ENCODE peak calls at places on chromosomes 13 and 19, in six cellular contexts. N, Q, H, P, L and W are unnamed samples. For H3K4me1, the result is how much of the 10 kb centered on the place peaks cover.

GRCh38 chr13:75986818-75987217 is 350.7 kb downstream of the LMO7 start:
- DNase-seq in N (no peak), Q (no peak), H (no peak), P (no peak), L (no peak), W (no peak)

GRCh38 chr19:7673995-7674667 is 2.8 kb upstream of the MCEMP1 start:
- DNase-seq in N (peak), Q (peak), H (peak), P (peak), L (peak), W (peak)

GRCh38 chr19:3443840-3444694 is 36.3 kb downstream of the SMIM24 start:
- DNase-seq in N (no peak), Q (peak), H (peak), P (no peak), L (no peak), W (peak)

GRCh38 chr19:294341-294818 is 3.2 kb upstream of the PLPP2 start:
- DNase-seq in N (peak), Q (no peak), H (no peak), P (no peak), L (no peak), W (no peak)

GRCh38 chr19:22882797-22883196 is 50.7 kb downstream of the ZNF723 start:
- DNase-seq in N (no peak), Q (no peak), H (no peak), P (no peak), L (peak), W (peak)

GRCh38 chr19:1363599-1363998 is 20.1 kb upstream of the NDUFS7 start:
- DNase-seq in N (no peak), Q (no peak), H (no peak), P (no peak), L (no peak), W (no peak)

GRCh38 chr19:54168174-54168917 is 4.6 kb downstream of the TMC4 start:
- DNase-seq in N (peak), Q (peak), H (peak), P (peak), L (peak), W (peak)

GRCh38 chr19:35901055-35901644 is 810 bp upstream of the NFKBID start:
- DNase-seq in N (no peak), Q (no peak), H (no peak), P (no peak), L (no peak), W (peak)

GRCh38 chr19:42122691-42123607 is 9.3 kb downstream of the POU2F2 start:
- DNase-seq in N (no peak), Q (no peak), H (no peak), P (no peak), L (no peak), W (no peak)

GRCh38 chr19:49106648-49107135 is 7.5 kb upstream of the LIN7B start:
- DNase-seq in N (peak), Q (peak), H (peak), P (no peak), L (peak), W (peak)

GRCh38 chr19:40596608-40597328 is 4.4 kb upstream of the LTBP4 start:
- DNase-seq in N (peak), Q (peak), H (peak), P (peak), L (no peak), W (peak)

GRCh38 chr13:113114511-113115362 is 7.9 kb upstream of the F10 start:
- DNase-seq in N (peak), Q (peak), H (no peak), P (no peak), L (no peak), W (no peak)

GRCh38 chr13:26698392-26699196 is 62.0 kb downstream of the GPR12 start:
- DNase-seq in N (peak), Q (peak), H (peak), P (peak), L (peak), W (peak)

GRCh38 chr19:48918801-48919247 is 14.7 kb upstream of the DHDH start:
- DNase-seq in N (no peak), Q (peak), H (no peak), P (no peak), L (no peak), W (peak)

GRCh38 chr19:50432221-50432626 is 468 bp upstream of the MYBPC2 start:
- DNase-seq in N (no peak), Q (no peak), H (peak), P (no peak), L (no peak), W (peak)

GRCh38 chr19:43495082-43495481 is 9.5 kb downstream of the PHLDB3 start:
- DNase-seq in N (no peak), Q (no peak), H (no peak), P (no peak), L (no peak), W (no peak)

GRCh38 chr19:6613711-6614110 is 22.8 kb upstream of the CD70 start:
- DNase-seq in N (no peak), Q (no peak), H (no peak), P (no peak), L (no peak), W (peak)

GRCh38 chr13:45156565-45157361 is 36.5 kb downstream of the GTF2F2 start:
- DNase-seq in N (no peak), Q (no peak), H (no peak), P (no peak), L (no peak), W (no peak)

GRCh38 chr13:44698076-44698475 is 121.9 kb upstream of the TSC22D1 start:
- DNase-seq in N (no peak), Q (no peak), H (no peak), P (no peak), L (no peak), W (no peak)

GRCh38 chr19:42284641-42285341 is 15.7 kb downstream of the CIC start:
- DNase-seq in N (no peak), Q (peak), H (no peak), P (peak), L (no peak), W (no peak)

GRCh38 chr13:32205426-32206096 is 109.6 kb downstream of the ZAR1L start:
- DNase-seq in N (no peak), Q (peak), H (no peak), P (no peak), L (no peak), W (no peak)

GRCh38 chr13:108086678-108087077 is 128.7 kb downstream of the LIG4 start:
- DNase-seq in N (no peak), Q (peak), H (no peak), P (no peak), L (no peak), W (no peak)

GRCh38 chr19:13764101-13764807 is at the start of gene MRI1:
- DNase-seq in N (peak), Q (peak), H (peak), P (peak), L (peak), W (peak)

GRCh38 chr13:20383058-20383457 is 142.6 kb downstream of the CRYL1 start:
- DNase-seq in N (no peak), Q (no peak), H (no peak), P (no peak), L (no peak), W (no peak)

GRCh38 chr19:18831524-18832330 is at the start of gene UPF1:
- DNase-seq in N (peak), Q (peak), H (peak), P (peak), L (peak), W (peak)

GRCh38 chr13:36029171-36029570 is 102.0 kb downstream of the DCLK1 start:
- DNase-seq in N (no peak), Q (no peak), H (no peak), P (no peak), L (no peak), W (no peak)

GRCh38 chr13:73754727-73755292 is 379.4 kb downstream of the KLF12 start:
- DNase-seq in N (no peak), Q (peak), H (peak), P (no peak), L (peak), W (peak)

GRCh38 chr19:56601375-56601774 is 6.3 kb downstream of the ZNF71 start:
- DNase-seq in N (no peak), Q (no peak), H (no peak), P (no peak), L (no peak), W (no peak)

GRCh38 chr13:34867590-34867989 is 74.5 kb upstream of the NBEA start:
- DNase-seq in N (no peak), Q (no peak), H (no peak), P (no peak), L (no peak), W (peak)

GRCh38 chr13:43878897-43879322 is 630 bp downstream of the CCDC122 start:
- DNase-seq in N (peak), Q (no peak), H (peak), P (peak), L (peak), W (peak)

GRCh38 chr19:5974721-5975387 is 3.1 kb downstream of the RANBP3 start:
- DNase-seq in N (no peak), Q (no peak), H (no peak), P (peak), L (no peak), W (no peak)

GRCh38 chr19:27894906-27895754 is 1317.8 kb downstream of the UQCRFS1 start:
- DNase-seq in N (no peak), Q (no peak), H (no peak), P (no peak), L (no peak), W (no peak)

GRCh38 chr13:39401756-39402155 is 201.2 kb downstream of the LHFPL6 start:
- DNase-seq in N (no peak), Q (no peak), H (no peak), P (no peak), L (no peak), W (peak)

GRCh38 chr19:9323557-9323918 is 441 bp upstream of the ZNF559 start:
- DNase-seq in N (peak), Q (peak), H (peak), P (peak), L (peak), W (peak)

GRCh38 chr19:10604460-10604980 is 17.4 kb upstream of the AP1M2 start:
- DNase-seq in N (peak), Q (no peak), H (no peak), P (peak), L (no peak), W (no peak)

GRCh38 chr19:1360818-1361461 is 22.8 kb upstream of the NDUFS7 start:
- DNase-seq in N (no peak), Q (peak), H (peak), P (peak), L (peak), W (no peak)

GRCh38 chr19:52270266-52270885 is 989 bp downstream of the ZNF766 start:
- DNase-seq in N (no peak), Q (peak), H (peak), P (peak), L (no peak), W (no peak)

GRCh38 chr13:90968510-90968909 is 379.0 kb upstream of the MIR17HG start:
- DNase-seq in N (no peak), Q (peak), H (no peak), P (no peak), L (no peak), W (peak)

GRCh38 chr13:41004875-41005693 is 14.0 kb downstream of the ELF1 start:
- DNase-seq in N (no peak), Q (no peak), H (no peak), P (no peak), L (no peak), W (peak)
- H3K4me1 ChIP-seq in N (under half), Q (under half), H (under half), P (under half), L (under half), W (under half)

DNA sequence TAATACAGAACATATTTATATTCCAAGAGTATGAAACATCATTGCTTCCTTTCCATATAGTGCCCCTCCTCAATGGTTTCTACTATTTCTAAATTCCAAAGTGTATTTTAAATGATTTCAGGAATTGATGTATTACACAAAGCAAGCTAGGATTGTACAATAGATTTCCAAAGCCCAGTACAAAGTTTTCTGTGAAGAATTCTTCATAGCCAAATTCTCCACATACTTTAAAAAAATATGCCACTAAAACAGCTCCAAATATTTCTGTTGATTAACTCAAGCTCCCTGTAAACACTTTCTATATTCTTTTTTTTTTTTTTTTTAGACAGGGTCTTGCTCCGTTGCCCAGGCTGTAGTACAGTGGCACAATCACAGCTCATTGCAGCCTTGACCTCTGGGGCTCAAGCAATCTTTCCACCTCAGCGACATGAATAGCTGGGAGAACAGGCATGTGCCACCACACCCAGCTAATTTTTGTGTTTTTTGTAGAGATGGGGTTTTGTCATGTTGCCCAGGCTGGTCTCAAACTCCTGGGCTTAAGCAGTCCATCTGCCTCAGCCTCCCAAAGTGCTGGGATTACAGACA is 50.6 kb downstream of the ELF1 start:
- DNase-seq in N (no peak), Q (no peak), H (peak), P (no peak), L (no peak), W (no peak)
- H3K4me1 ChIP-seq in N (under half), Q (under half), H (half or more), P (under half), L (under half), W (under half)

GRCh38 chr19:17469371-17470203 is 737 bp upstream of the SLC27A1 start:
- DNase-seq in N (peak), Q (peak), H (peak), P (peak), L (peak), W (peak)
- H3K4me1 ChIP-seq in N (under half), Q (under half), H (under half), P (under half), L (under half), W (under half)

DNA sequence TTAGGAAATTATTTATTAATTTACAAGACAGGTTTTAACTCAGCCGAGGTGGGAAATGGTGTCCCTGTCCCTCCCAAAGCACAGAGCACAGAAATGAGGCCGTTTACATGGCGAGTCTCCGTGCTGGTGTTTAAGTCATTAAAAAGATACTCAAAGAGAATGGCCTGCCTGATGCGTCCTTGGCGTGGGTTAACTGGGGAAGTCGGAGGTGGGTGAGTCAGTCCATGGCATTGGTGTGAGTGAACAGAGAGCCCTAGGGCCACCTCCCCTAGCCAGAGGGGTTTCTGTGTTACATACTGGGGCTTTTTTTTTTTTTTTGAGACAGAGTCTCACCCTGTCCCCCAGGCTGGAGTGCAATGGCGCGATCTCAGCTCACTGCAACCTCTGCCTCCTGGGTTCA is 3.9 kb downstream of the FEM1A start:
- DNase-seq in N (no peak), Q (no peak), H (peak), P (no peak), L (no peak), W (no peak)
- H3K4me1 ChIP-seq in N (under half), Q (under half), H (under half), P (under half), L (under half), W (under half)

GRCh38 chr19:15288146-15288963 is 44.0 kb downstream of the BRD4 start:
- DNase-seq in N (peak), Q (peak), H (no peak), P (no peak), L (no peak), W (no peak)

GRCh38 chr19:15291089-15291488 is 41.2 kb downstream of the BRD4 start:
- DNase-seq in N (no peak), Q (no peak), H (no peak), P (no peak), L (no peak), W (no peak)

GRCh38 chr19:15289673-15290072 is 42.7 kb downstream of the BRD4 start:
- DNase-seq in N (no peak), Q (no peak), H (no peak), P (no peak), L (no peak), W (no peak)

GRCh38 chr19:15291666-15292065 is 40.7 kb downstream of the BRD4 start:
- DNase-seq in N (no peak), Q (no peak), H (no peak), P (no peak), L (no peak), W (no peak)

DNA sequence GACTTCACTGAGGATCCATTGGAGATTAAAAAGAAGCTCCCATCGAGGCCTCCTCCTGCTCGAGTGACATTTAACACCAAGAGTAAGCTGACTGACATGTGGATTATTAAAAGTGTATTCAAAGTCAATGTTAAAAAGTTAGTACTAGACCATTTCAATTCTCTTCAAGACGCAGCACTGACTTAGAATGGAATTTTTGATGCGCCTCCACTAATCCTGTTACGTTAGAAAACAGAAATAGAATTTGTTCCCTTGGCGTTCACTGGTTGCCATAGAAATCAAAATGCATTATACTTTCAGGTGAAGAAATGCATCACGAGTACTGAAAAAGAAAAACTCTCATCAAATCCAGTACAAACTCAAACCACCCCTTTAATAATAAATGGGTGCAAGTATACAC is 42.2 kb downstream of the BRD4 start:
- DNase-seq in N (no peak), Q (no peak), H (no peak), P (no peak), L (no peak), W (no peak)
- H3K4me1 ChIP-seq in N (half or more), Q (under half), H (half or more), P (half or more), L (under half), W (half or more)

DNA sequence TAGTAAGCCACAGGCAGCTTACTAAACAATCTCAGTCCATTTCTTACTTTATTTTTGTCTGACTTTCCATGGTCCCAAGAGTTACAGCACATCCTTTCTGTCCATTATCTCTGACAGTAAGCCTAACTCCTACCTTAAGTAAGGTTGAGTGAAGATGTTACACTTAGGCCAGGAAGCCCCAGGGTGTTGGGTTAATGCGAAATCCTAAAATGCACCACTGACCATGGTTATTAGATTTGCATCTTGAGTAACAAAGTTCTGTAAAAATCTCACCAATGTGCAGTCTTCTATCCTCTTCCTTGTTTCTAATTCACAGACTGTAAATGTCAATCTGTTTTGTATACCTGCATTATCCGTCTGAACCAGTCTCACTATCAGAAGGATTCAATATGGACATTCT is 462.5 kb downstream of the FGF14 start:
- DNase-seq in N (no peak), Q (no peak), H (no peak), P (no peak), L (no peak), W (no peak)
- H3K4me1 ChIP-seq in N (under half), Q (under half), H (under half), P (under half), L (under half), W (under half)

GRCh38 chr19:16892868-16893685 is 4.3 kb downstream of the F2RL3 start:
- DNase-seq in N (no peak), Q (no peak), H (no peak), P (no peak), L (no peak), W (no peak)

GRCh38 chr19:16894080-16894479 is 5.3 kb downstream of the F2RL3 start:
- DNase-seq in N (no peak), Q (no peak), H (no peak), P (no peak), L (no peak), W (no peak)

GRCh38 chr19:16891696-16892382 is 3.0 kb downstream of the F2RL3 start:
- DNase-seq in N (no peak), Q (no peak), H (no peak), P (no peak), L (no peak), W (no peak)

GRCh38 chr19:16893686-16893990 is 4.8 kb downstream of the F2RL3 start:
- DNase-seq in N (no peak), Q (peak), H (peak), P (no peak), L (no peak), W (no peak)

DNA sequence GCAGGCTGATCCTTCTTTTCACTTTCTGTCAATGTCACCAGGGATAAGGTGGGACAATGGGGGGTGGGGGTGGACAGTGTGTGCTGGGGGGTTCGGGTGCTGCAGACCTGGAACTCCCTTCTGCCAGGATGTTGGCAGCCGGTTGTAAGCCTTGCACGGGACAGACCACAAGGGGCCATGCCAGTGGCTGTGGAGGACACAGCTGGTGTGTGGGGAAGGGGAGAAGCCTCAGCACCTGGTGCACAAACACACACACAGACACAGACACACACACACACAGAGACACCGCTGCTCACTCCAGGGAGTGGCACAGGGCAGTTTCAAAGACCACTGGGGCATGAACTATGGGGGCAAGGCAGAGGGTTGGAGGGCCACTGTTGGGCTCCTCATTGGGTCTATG is 3.6 kb downstream of the F2RL3 start:
- DNase-seq in N (no peak), Q (no peak), H (no peak), P (no peak), L (no peak), W (no peak)
- H3K4me1 ChIP-seq in N (under half), Q (under half), H (under half), P (under half), L (under half), W (under half)